ENCODE peak calls at places on chromosomes 16 and 17, in four cellular contexts. O is CD8-positive, alpha-beta memory T cell; R is Peyer's patch; W is activated CD4-positive, CD25-positive, alpha-beta regulatory T cell treated with anti-CD3 and anti-CD28 coated beads, Interleukin-2, amount 50 U/mL, for 16 hours. I is an unnamed sample.

GRCh38 chr16:2520097-2520783 is at the start of gene AMDHD2:
- DNase-seq in R (peak; percentile 93), W (peak; percentile 76), O (peak; percentile 92), I (peak; percentile 39)

GRCh38 chr17:72590382-72590781 is 469.6 kb downstream of the SOX9 start:
- DNase-seq in O (no peak), W (no peak), R (no peak), I (no peak)

GRCh38 chr17:44807817-44808155 is 22.3 kb downstream of the GJC1 start:
- DNase-seq in W (no peak), O (no peak), R (no peak), I (no peak)

GRCh38 chr16:63192969-63193368 is 1156.7 kb upstream of the CDH8 start:
- DNase-seq in O (no peak), W (no peak), R (no peak), I (no peak)

GRCh38 chr17:7404737-7405412 is 978 bp upstream of the TMEM256 start:
- DNase-seq in O (peak; percentile 73), W (peak; percentile 34), R (no peak), I (no peak)

GRCh38 chr17:2926019-2926650 is 129.9 kb downstream of the RAP1GAP2 start:
- DNase-seq in O (no peak), W (no peak), R (no peak), I (no peak)

GRCh38 chr17:77155125-77155524 is 14.4 kb downstream of the SEC14L1 start:
- DNase-seq in W (no peak), O (no peak), R (no peak), I (no peak)

GRCh38 chr17:33647976-33648375 is 354.9 kb upstream of the ASIC2 start:
- DNase-seq in O (no peak), R (no peak), W (no peak), I (no peak)

GRCh38 chr17:6676802-6677157 is 25.2 kb downstream of the C17orf100 start:
- DNase-seq in R (no peak), W (no peak), O (no peak), I (no peak)

GRCh38 chr16:20763461-20764232 is at the start of gene ACSM3:
- DNase-seq in R (peak; percentile 66), O (peak; percentile 38), W (peak; percentile 39), I (peak; percentile 45)

GRCh38 chr17:14359251-14359939 is 58.5 kb downstream of the HS3ST3B1 start:
- DNase-seq in W (no peak), R (peak; percentile 60), O (peak; percentile 28), I (no peak)

GRCh38 chr17:50692448-50693040 is 15.2 kb downstream of the ANKRD40 start:
- DNase-seq in W (no peak), R (no peak), O (no peak), I (no peak)

GRCh38 chr17:17741346-17742023 is 60.2 kb downstream of the RAI1 start:
- DNase-seq in W (no peak), O (no peak), R (no peak), I (no peak)

GRCh38 chr16:610513-611381 is 20.0 kb upstream of the WFIKKN1 start:
- DNase-seq in R (peak; percentile 43), W (no peak), O (peak; percentile 49), I (no peak)

GRCh38 chr17:28097901-28098300 is 55.4 kb downstream of the NLK start:
- DNase-seq in O (no peak), W (no peak), R (no peak), I (no peak)

GRCh38 chr17:73478768-73479424 is 165.3 kb downstream of the SDK2 start:
- DNase-seq in O (no peak), R (no peak), W (no peak), I (no peak)

GRCh38 chr16:88634994-88635670 is 3.2 kb upstream of the IL17C start:
- DNase-seq in W (no peak), O (no peak), R (no peak), I (no peak)

GRCh38 chr17:45823598-45823997 is 21.1 kb upstream of the SPPL2C start:
- DNase-seq in W (no peak), R (no peak), O (no peak), I (no peak)

GRCh38 chr17:48215583-48216139 is 108.1 kb downstream of the SNX11 start:
- DNase-seq in R (no peak), O (no peak), W (no peak), I (no peak)

GRCh38 chr17:29571486-29571882 is 3.0 kb downstream of the TP53I13 start:
- DNase-seq in O (no peak), W (no peak), R (peak; percentile 9), I (no peak)

GRCh38 chr16:57048095-57048494 is 44.3 kb upstream of the CPNE2 start:
- DNase-seq in O (no peak), R (no peak), W (no peak), I (no peak)

I was measured in KG1.